ENCODE peak calls at places on chromosomes 3 and 15, in eight cellular contexts. J, Y, R, B, S, X, I and G are unnamed samples.
A peak's percentile ranks its signal among the peaks of the same experiment; 100 is the strongest.

GRCh38 chr3:1082024-1082633 is 10.7 kb upstream of the CNTN6 start:
- DNase-seq in S (no peak), B (no peak), R (no peak), X (peak; percentile 33), I (no peak), Y (peak; percentile 36), J (peak; percentile 13), G (peak; percentile 17)

GRCh38 chr3:14141602-14142315 is 16.9 kb downstream of the TMEM43 start:
- DNase-seq in I (no peak), J (no peak), Y (no peak), S (no peak), R (peak; percentile 39), B (no peak), X (no peak), G (no peak)

GRCh38 chr3:147038456-147038855 is 367.9 kb downstream of the ZIC4 start:
- DNase-seq in R (no peak), S (no peak), Y (no peak), J (no peak), B (peak; percentile 24), X (no peak), I (no peak), G (no peak)

GRCh38 chr15:67063689-67064606 is 1.5 kb upstream of the SMAD3 start:
- DNase-seq in R (no peak), B (no peak), X (no peak), J (peak; percentile 26), I (no peak), Y (no peak), S (peak; percentile 89), G (no peak)

GRCh38 chr3:169239756-169240155 is 423.8 kb downstream of the MECOM start:
- DNase-seq in J (no peak), I (no peak), R (no peak), X (no peak), B (no peak), Y (no peak), S (no peak), G (no peak)

GRCh38 chr3:109337393-109337792 is at the start of gene DPPA4:
- DNase-seq in J (no peak), I (no peak), X (no peak), S (no peak), R (no peak), Y (no peak), B (no peak), G (no peak)

GRCh38 chr3:58581328-58582091 is 4.3 kb upstream of the FAM107A start:
- DNase-seq in R (no peak), Y (no peak), J (no peak), X (no peak), I (no peak), S (no peak), B (no peak), G (no peak)

GRCh38 chr3:40055361-40055760 is 246.0 kb downstream of the MYRIP start:
- DNase-seq in I (no peak), S (no peak), Y (no peak), B (no peak), J (no peak), R (no peak), X (no peak), G (no peak)

GRCh38 chr15:63243101-63243500 is 34.3 kb upstream of the APH1B start:
- DNase-seq in J (no peak), R (no peak), S (no peak), B (no peak), I (no peak), Y (no peak), X (no peak), G (no peak)

GRCh38 chr3:196559826-196560225 is 8.5 kb downstream of the WDR53 start:
- DNase-seq in R (no peak), X (no peak), S (no peak), J (no peak), I (no peak), Y (no peak), B (no peak), G (no peak)

GRCh38 chr3:167820114-167820865 is 84.8 kb downstream of the SERPINI1 start:
- DNase-seq in J (no peak), Y (no peak), I (no peak), S (no peak), X (no peak), R (no peak), B (no peak), G (no peak)

GRCh38 chr3:88480822-88481221 is 331.1 kb downstream of the C3orf38 start:
- DNase-seq in J (no peak), Y (no peak), R (no peak), I (no peak), X (no peak), B (no peak), S (no peak), G (no peak)

GRCh38 chr15:41309226-41309905 is 23.0 kb downstream of the OIP5 start:
- DNase-seq in B (no peak), Y (no peak), S (no peak), X (no peak), I (no peak), J (no peak), R (no peak), G (peak; percentile 30)

GRCh38 chr3:185685231-185686035 is 99.3 kb downstream of the SENP2 start:
- DNase-seq in S (no peak), I (no peak), J (no peak), B (peak; percentile 1), Y (no peak), R (no peak), X (no peak), G (no peak)

GRCh38 chr3:51675201-51675611 is 4.2 kb downstream of the TEX264 start:
- DNase-seq in S (no peak), B (peak; percentile 25), Y (no peak), I (no peak), R (no peak), X (no peak), J (peak; percentile 54), G (no peak)

GRCh38 chr3:124492824-124493223 is 237.4 kb upstream of the UMPS start:
- DNase-seq in J (peak; percentile 27), X (peak; percentile 25), Y (peak; percentile 69), R (no peak), I (no peak), S (peak; percentile 54), B (no peak), G (peak; percentile 35)

GRCh38 chr15:88661766-88662556 is 23.1 kb downstream of the ISG20 start:
- DNase-seq in I (no peak), B (no peak), J (no peak), X (no peak), S (no peak), Y (no peak), R (no peak), G (no peak)

GRCh38 chr3:179196098-179196497 is 47.9 kb downstream of the PIK3CA start:
- DNase-seq in I (no peak), B (peak; percentile 52), S (no peak), Y (no peak), X (no peak), J (peak; percentile 31), R (no peak), G (peak; percentile 53)

GRCh38 chr15:35507932-35508638 is 37.9 kb downstream of the DPH6 start:
- DNase-seq in R (no peak), J (no peak), S (no peak), I (no peak), X (peak; percentile 9), B (no peak), Y (no peak), G (no peak)

GRCh38 chr15:83062768-83063180 is 4.3 kb downstream of the BTBD1 start:
- DNase-seq in S (no peak), X (no peak), R (no peak), J (no peak), I (no peak), Y (no peak), B (no peak), G (no peak)
- TF ChIP-seq CTCF in S (no peak), X (no peak), R (no peak), J (no peak), I (no peak), Y (no peak), B (no peak), G (no peak)

GRCh38 chr3:87317779-87318178 is 41.4 kb upstream of the POU1F1 start:
- DNase-seq in S (no peak), X (no peak), R (no peak), I (no peak), J (no peak), Y (no peak), B (no peak), G (no peak)
- TF ChIP-seq CTCF in S (no peak), X (no peak), R (no peak), I (no peak), J (no peak), Y (no peak), B (no peak), G (no peak)

GRCh38 chr3:31226331-31226730 is 306.4 kb upstream of the STT3B start:
- DNase-seq in R (no peak), S (no peak), B (no peak), J (peak; percentile 42), X (no peak), I (no peak), Y (no peak), G (no peak)
- TF ChIP-seq CTCF in R (no peak), S (no peak), B (no peak), J (no peak), X (no peak), I (no peak), Y (no peak), G (no peak)

GRCh38 chr3:158846803-158847465 is 45.1 kb downstream of the MFSD1 start:
- DNase-seq in X (no peak), J (no peak), B (no peak), Y (no peak), I (no peak), R (no peak), S (no peak), G (no peak)

GRCh38 chr3:158847466-158847849 is 45.6 kb downstream of the MFSD1 start:
- DNase-seq in R (no peak), S (no peak), B (peak; percentile 7), J (no peak), Y (no peak), X (no peak), I (no peak), G (no peak)

GRCh38 chr3:158847885-158848284 is 46.0 kb downstream of the MFSD1 start:
- DNase-seq in B (no peak), S (no peak), J (no peak), I (no peak), R (no peak), Y (no peak), X (no peak), G (no peak)

GRCh38 chr3:158842946-158843345 is 41.1 kb downstream of the MFSD1 start:
- DNase-seq in I (no peak), R (no peak), X (no peak), B (peak; percentile 17), J (no peak), Y (no peak), S (no peak), G (no peak)

DNA sequence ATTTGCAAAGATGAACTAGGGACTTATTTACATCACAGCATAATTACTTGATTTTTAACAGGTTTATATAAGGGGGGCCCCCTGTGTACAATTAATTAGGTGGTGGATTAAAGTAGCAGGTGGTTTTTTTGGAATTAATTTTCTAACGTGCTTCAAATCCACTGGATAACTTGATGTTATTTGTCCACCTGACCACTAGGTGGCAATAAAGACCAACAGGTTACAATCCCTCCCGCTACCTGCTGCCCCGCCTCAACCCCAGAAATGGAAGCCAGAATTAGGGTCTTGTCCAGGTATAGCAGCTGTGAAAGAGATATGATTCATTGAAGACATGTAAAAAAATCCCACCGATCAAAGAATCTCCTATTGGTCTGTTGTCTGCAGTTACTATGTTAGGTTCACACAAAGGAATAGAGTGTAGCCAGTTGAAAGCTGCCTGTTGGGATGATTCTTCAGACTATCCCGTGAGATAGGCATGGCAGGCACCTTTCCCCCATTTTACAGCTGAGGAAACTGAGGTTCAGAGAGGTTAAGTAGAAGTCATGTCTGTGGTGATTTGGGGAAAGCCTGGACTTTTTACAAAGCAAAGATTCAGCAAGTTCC is 44.0 kb downstream of the MFSD1 start:
- DNase-seq in I (no peak), J (peak; percentile 48), X (peak; percentile 68), Y (no peak), S (peak; percentile 27), B (no peak), R (no peak), G (peak; percentile 60)
- TF ChIP-seq CTCF in I (peak; percentile 69), J (peak; percentile 74), X (peak; percentile 84), Y (peak; percentile 81), S (peak; percentile 77), B (peak; percentile 66), R (peak; percentile 65), G (peak; percentile 75)